ENCODE peak calls at places on chromosomes 1 and 21, in five cellular contexts. S, U, M, T and O are unnamed samples.

GRCh38 chr21:14012409-14012808 is 198.3 kb downstream of the LIPI start:
- DNase-seq in S (no peak), U (no peak), M (no peak), T (no peak), O (no peak)

GRCh38 chr1:116538527-116538926 is 32.3 kb downstream of the CD58 start:
- DNase-seq in S (no peak), U (peak; percentile 15), M (no peak), T (no peak), O (peak; percentile 71)

GRCh38 chr1:101366513-101367215 is 129.8 kb downstream of the S1PR1 start:
- DNase-seq in S (no peak), U (no peak), M (no peak), T (no peak), O (no peak)

GRCh38 chr1:208924011-208924410 is 659.5 kb upstream of the CAMK1G start:
- DNase-seq in S (no peak), U (no peak), M (no peak), T (no peak), O (no peak)

GRCh38 chr21:35933466-35933865 is 126.9 kb downstream of the SETD4 start:
- DNase-seq in S (no peak), U (peak; percentile 36), M (no peak), T (no peak), O (no peak)

GRCh38 chr21:38984982-38985422 is 179.3 kb downstream of the ETS2 start:
- DNase-seq in S (no peak), U (no peak), M (no peak), T (no peak), O (no peak)

GRCh38 chr1:109704173-109704572 is 7.9 kb upstream of the GSTM5 start:
- DNase-seq in S (no peak), U (no peak), M (no peak), T (peak; percentile 7), O (peak; percentile 19)

GRCh38 chr1:3712573-3713535 is 39.4 kb upstream of the CCDC27 start:
- DNase-seq in S (no peak), U (no peak), M (no peak), T (no peak), O (no peak)

GRCh38 chr1:231107186-231107585 is 54.7 kb upstream of the TRIM67 start:
- DNase-seq in S (no peak), U (no peak), M (no peak), T (no peak), O (no peak)

GRCh38 chr1:27057801-27058647 is 45.4 kb upstream of the TENT5B start:
- DNase-seq in S (no peak), U (no peak), M (no peak), T (no peak), O (no peak)

GRCh38 chr1:211935448-211935970 is 99.8 kb downstream of the INTS7 start:
- DNase-seq in S (no peak), U (no peak), M (peak; percentile 97), T (no peak), O (no peak)

GRCh38 chr1:118290571-118290970 is 105.5 kb upstream of the SPAG17 start:
- DNase-seq in S (no peak), U (no peak), M (no peak), T (no peak), O (no peak)

GRCh38 chr1:181089777-181090505 is 1.4 kb downstream of the IER5 start:
- DNase-seq in S (no peak), U (no peak), M (no peak), T (peak; percentile 68), O (peak; percentile 30)

GRCh38 chr1:97849350-97850339 is 71.2 kb downstream of the DPYD start:
- DNase-seq in S (no peak), U (no peak), M (no peak), T (no peak), O (no peak)

GRCh38 chr1:173470608-173471007 is 6.5 kb upstream of the PRDX6 start:
- DNase-seq in S (no peak), U (no peak), M (no peak), T (no peak), O (no peak)

GRCh38 chr1:182380199-182380598 is 11.4 kb downstream of the GLUL start:
- DNase-seq in S (no peak), U (no peak), M (no peak), T (no peak), O (no peak)

GRCh38 chr1:54499097-54500029 is 48.7 kb upstream of the ACOT11 start:
- DNase-seq in S (no peak), U (no peak), M (no peak), T (peak; percentile 59), O (no peak)

GRCh38 chr21:39384674-39385298 is 35.9 kb upstream of the HMGN1 start:
- DNase-seq in S (no peak), U (no peak), M (no peak), T (no peak), O (peak; percentile 12)

GRCh38 chr1:56506314-56506743 is 73.0 kb downstream of the PLPP3 start:
- DNase-seq in S (no peak), U (no peak), M (no peak), T (no peak), O (no peak)

GRCh38 chr21:26751305-26751704 is 93.9 kb downstream of the ADAMTS1 start:
- DNase-seq in S (no peak), U (no peak), M (no peak), T (no peak), O (no peak)

GRCh38 chr1:153509729-153510354 is 25.9 kb downstream of the S100A6 start:
- DNase-seq in S (no peak), U (no peak), M (no peak), T (peak; percentile 74), O (peak; percentile 37)

GRCh38 chr1:221575605-221576004 is 166.3 kb downstream of the DUSP10 start:
- DNase-seq in S (no peak), U (no peak), M (no peak), T (no peak), O (no peak)

GRCh38 chr1:11592752-11593151 is 61.5 kb downstream of the FBXO2 start:
- DNase-seq in S (no peak), U (no peak), M (no peak), T (no peak), O (no peak)

GRCh38 chr1:92329356-92330129 is 30.7 kb downstream of the RPAP2 start:
- DNase-seq in S (no peak), U (no peak), M (no peak), T (no peak), O (no peak)

GRCh38 chr1:107477233-107477632 is 336.4 kb downstream of the NTNG1 start:
- DNase-seq in S (no peak), U (no peak), M (no peak), T (no peak), O (no peak)

GRCh38 chr1:50060279-50060678 is 36.5 kb upstream of the AGBL4 start:
- DNase-seq in S (no peak), U (no peak), M (no peak), T (no peak), O (no peak)

GRCh38 chr1:40034869-40035268 is 5.7 kb upstream of the CAP1 start:
- DNase-seq in S (no peak), U (no peak), M (no peak), T (no peak), O (no peak)
- TF ChIP-seq SRF in S (no peak), U (no peak), M (no peak), T (no peak), O (no peak)

DNA sequence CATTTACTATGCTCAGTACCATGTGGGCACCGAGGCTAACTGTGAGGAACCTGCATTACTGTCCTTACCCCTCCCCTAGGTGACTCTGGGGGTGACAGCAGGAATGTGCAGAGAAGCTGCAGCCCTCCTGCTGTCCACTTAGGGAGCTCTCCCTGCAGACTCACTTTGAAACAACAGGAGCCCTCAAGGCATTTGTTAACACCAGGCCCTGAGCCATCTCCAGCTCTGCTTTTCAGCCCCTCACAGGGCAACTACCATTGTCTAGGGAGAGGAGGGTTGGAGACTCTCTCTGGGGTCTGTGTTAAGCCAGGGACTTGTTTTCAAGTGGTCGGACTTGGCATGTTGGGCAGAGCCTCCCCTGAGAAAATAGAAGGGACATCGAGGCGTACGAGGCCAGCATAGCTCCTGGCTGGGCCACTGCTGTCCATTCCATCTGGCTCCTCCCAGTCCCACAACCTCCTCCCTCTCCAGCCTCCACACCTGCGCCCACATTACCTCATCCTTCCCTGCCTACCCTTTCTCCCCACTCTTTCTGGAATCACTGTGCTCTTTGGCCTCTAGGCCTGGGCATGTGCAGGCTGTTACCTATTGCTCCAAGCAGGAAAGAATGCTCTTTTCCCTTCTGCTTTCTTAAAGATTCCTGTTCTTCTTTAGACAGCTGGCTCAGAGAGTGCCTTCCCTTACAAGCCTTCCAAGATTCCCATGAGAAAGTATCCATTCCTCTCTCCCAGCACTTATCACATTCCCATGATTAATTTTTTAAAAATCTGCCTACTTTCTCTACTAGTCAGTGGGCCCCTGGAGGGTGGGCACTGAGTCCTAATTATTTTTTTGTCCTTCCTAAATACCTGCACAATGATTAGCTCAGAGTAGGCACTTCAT is 102.7 kb upstream of the GCLM start:
- DNase-seq in S (no peak), U (no peak), M (no peak), T (no peak), O (peak; percentile 32)
- H2AFZ ChIP-seq in S (no peak overlapping the region), U (no peak overlapping the region), M (no peak overlapping the region), T (no peak overlapping the region), O (no peak overlapping the region)

DNA sequence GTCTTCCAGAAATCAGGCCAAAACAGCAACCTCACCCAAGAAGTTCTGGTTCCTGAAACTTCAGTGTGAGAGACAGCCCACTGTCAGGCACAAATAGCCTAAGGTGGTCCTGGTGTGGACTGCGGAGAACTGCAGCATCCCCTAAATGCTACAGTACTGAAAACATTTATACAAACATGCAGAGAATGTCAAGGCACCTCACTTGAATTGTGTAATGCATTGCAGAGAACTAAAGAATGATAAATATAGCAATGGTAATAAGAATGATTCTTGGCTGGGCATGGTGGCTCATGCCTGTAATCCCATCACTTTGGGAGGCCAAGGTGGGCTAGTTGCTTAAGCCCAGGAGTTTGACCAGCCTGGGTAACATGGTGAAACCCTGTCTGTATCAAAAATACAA is 138.6 kb downstream of the TIAM1 start:
- DNase-seq in S (no peak), U (no peak), M (no peak), T (no peak), O (no peak)
- TF ChIP-seq SRF in S (no peak), U (no peak), M (no peak), T (no peak), O (no peak)

GRCh38 chr1:31152181-31152768 is 86.8 kb upstream of the PUM1 start:
- DNase-seq in S (no peak), U (no peak), M (no peak), T (peak; percentile 32), O (peak; percentile 39)
- H2AFZ ChIP-seq in S (peak overlapping the region; percentile 82), U (peak overlapping the region; percentile 61), M (no peak overlapping the region), T (peak overlapping the region; percentile 54), O (no peak overlapping the region)

GRCh38 chr1:114320586-114320985 is 166.9 kb upstream of the SYT6 start:
- DNase-seq in S (no peak), U (no peak), M (no peak), T (no peak), O (no peak)
- TF ChIP-seq SRF in S (no peak), U (no peak), M (no peak), T (no peak), O (no peak)

DNA sequence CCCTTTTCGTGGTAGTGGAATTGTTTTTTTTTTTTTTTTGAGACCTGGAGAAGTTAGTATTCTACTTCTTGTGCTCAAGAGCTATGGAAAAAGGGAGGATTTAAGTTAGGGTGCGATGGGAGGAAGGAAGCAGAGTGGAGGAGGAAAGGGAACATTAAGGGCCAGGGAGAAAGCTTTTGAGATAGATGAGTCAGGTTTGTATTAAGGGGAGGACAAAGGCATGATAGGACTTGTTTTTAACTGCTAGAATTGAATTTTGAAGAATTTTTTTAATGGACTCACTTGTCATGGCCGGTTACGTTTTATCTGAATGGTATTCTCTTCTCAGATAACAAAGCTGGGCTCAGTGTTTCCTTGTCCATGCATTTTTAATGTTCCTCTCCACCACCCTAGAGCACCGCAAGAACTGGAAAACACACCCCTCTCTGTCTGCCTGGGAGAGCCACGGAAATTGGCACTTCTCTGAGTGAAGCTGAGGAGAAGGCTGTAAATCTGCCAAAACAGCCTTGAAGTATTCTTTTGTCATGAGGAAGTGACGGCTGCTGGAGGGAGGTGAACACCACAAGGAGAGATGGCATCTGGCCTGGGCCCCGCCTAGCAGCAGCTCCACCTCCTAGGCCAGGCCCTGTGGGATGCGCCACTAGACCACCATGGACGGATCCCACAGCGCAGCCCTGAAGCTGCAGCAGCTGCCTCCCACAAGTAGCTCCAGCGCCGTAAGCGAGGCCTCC is 3.5 kb downstream of the NIPAL3 start:
- DNase-seq in S (no peak), U (no peak), M (no peak), T (peak; percentile 72), O (no peak)
- H2AFZ ChIP-seq in S (no peak overlapping the region), U (no peak overlapping the region), M (no peak overlapping the region), T (peak overlapping the region; percentile 25), O (no peak overlapping the region)